ENCODE peak calls at places on chromosome 18, in six cellular contexts. E is cardiac fibroblast, S is fibroblast of mammary gland, B is heart right ventricle, L is kidney, W is tibial artery. I is an unnamed sample.
A peak's percentile ranks its signal among the peaks of the same experiment; 100 is the strongest.

GRCh38 chr18:61635901-61636528 is 256.8 kb downstream of the RNF152 start:
- DNase-seq in S (peak; percentile 59), B (peak; percentile 32), E (peak; percentile 80), W (peak; percentile 81), L (peak; percentile 89), I (peak; percentile 70)

GRCh38 chr18:27312853-27313252 is 127.7 kb upstream of the CHST9 start:
- DNase-seq in B (no peak), E (no peak), S (no peak), W (no peak), L (no peak), I (no peak)

GRCh38 chr18:33844232-33844631 is 266.2 kb downstream of the ASXL3 start:
- DNase-seq in L (no peak), W (no peak), B (no peak), E (no peak), S (no peak), I (no peak)

GRCh38 chr18:58669731-58670379 is 1.4 kb upstream of the MALT1 start:
- DNase-seq in E (peak; percentile 65), L (no peak), S (peak; percentile 76), W (no peak), B (no peak), I (peak; percentile 17)

GRCh38 chr18:27713037-27713726 is 463.7 kb downstream of the CDH2 start:
- DNase-seq in E (peak; percentile 62), L (no peak), S (no peak), B (no peak), W (no peak), I (peak; percentile 28)

GRCh38 chr18:51278045-51278649 is 80.7 kb upstream of the MEX3C start:
- DNase-seq in B (no peak), L (no peak), E (peak; percentile 37), W (no peak), S (peak; percentile 27), I (peak; percentile 58)

GRCh38 chr18:70422061-70422965 is 133.5 kb downstream of the SOCS6 start:
- DNase-seq in W (peak; percentile 88), B (peak; percentile 69), L (peak; percentile 90), E (peak; percentile 97), S (peak; percentile 97), I (peak; percentile 94)

GRCh38 chr18:43279015-43279758 is 1.9 kb upstream of the SYT4 start:
- DNase-seq in S (peak; percentile 8), E (peak; percentile 29), L (no peak), W (no peak), B (no peak), I (peak; percentile 29)

GRCh38 chr18:56515522-56515921 is 122.9 kb downstream of the TXNL1 start:
- DNase-seq in L (no peak), B (no peak), S (peak; percentile 34), W (no peak), E (no peak), I (peak; percentile 11)

GRCh38 chr18:62512532-62512931 is 10.3 kb upstream of the ZCCHC2 start:
- DNase-seq in S (no peak), B (no peak), L (no peak), E (no peak), W (no peak), I (no peak)

GRCh38 chr18:53165770-53166169 is 825.8 kb downstream of the DCC start:
- DNase-seq in W (no peak), B (no peak), E (no peak), S (no peak), L (no peak), I (no peak)

GRCh38 chr18:48801728-48802542 is 148.8 kb downstream of the SMAD7 start:
- DNase-seq in S (no peak), E (no peak), W (peak; percentile 62), B (no peak), L (peak; percentile 55), I (no peak)

GRCh38 chr18:3526421-3527354 is 76.7 kb downstream of the TGIF1 start:
- DNase-seq in L (no peak), S (no peak), W (no peak), B (no peak), E (peak; percentile 28), I (peak; percentile 59)

GRCh38 chr18:48819781-48820482 is 130.8 kb downstream of the SMAD7 start:
- DNase-seq in E (no peak), S (no peak), L (peak; percentile 42), B (no peak), W (peak; percentile 51), I (no peak)

GRCh38 chr18:75247601-75248421 is 37.2 kb downstream of the TSHZ1 start:
- DNase-seq in L (no peak), E (peak; percentile 77), B (no peak), W (no peak), S (peak; percentile 62), I (peak; percentile 67)

GRCh38 chr18:27382477-27383216 is 197.5 kb upstream of the CHST9 start:
- DNase-seq in B (no peak), S (no peak), E (no peak), L (no peak), W (no peak), I (no peak)

GRCh38 chr18:78647018-78647417 is 332.6 kb upstream of the SALL3 start:
- DNase-seq in B (no peak), S (no peak), L (no peak), E (no peak), W (no peak), I (no peak)

GRCh38 chr18:67590571-67591141 is 74.1 kb upstream of the DSEL start:
- DNase-seq in S (peak; percentile 54), B (no peak), L (no peak), E (peak; percentile 46), W (no peak), I (peak; percentile 26)

GRCh38 chr18:39564716-39565115 is 1999.1 kb upstream of the CELF4 start:
- DNase-seq in B (no peak), W (no peak), S (no peak), E (no peak), L (no peak), I (no peak)

GRCh38 chr18:45457933-45458332 is 157.3 kb upstream of the SLC14A2 start:
- DNase-seq in S (no peak), E (no peak), W (no peak), B (no peak), L (no peak), I (no peak)

GRCh38 chr18:41146301-41146700 is 808.7 kb upstream of the PIK3C3 start:
- DNase-seq in S (no peak), E (no peak), L (no peak), W (no peak), B (no peak), I (no peak)

DNA sequence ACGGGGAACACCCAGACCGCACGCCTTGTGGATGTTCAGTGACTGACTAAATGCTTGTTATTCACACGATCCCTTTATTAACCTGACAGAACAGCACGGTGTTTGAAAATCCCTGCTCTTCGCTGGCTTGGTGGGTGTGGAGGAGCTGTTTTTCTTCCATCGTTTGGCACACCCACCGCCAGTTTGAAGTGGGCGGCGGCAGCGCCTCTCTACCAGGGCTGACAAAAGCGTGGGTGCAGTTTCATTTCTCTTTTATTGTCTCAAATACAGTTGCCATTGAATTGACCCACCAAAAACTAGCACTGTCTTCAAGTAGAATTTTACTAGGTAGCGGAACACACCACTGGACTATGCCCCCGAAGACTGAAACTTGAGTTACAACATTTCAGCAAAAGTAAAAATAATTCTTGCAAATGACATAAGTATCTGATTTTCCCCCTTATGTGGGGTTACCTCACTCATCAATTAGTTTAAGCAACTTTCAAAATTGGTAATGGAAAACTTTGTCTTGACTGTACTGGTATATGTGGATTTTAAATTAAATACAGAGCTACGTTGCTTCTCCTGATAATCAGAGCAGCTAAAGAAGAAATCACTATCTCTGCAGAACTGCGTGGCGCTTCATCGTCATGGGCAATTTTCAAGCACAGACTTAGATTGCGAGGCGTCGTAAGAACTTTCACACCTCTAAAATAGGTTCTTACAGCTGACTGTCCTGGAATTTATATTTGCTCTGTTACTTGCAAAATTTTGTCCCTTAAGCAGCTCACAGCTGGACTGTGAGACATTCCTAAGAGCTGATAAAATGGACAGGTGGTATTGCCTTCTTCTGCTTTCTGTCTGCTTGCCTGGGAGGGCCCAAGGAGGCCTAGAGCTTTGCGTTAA is 60.9 kb downstream of the LDLRAD4 start:
- DNase-seq in B (no peak), S (no peak), E (no peak), W (no peak), L (no peak), I (no peak)
- H3K4me3 ChIP-seq in B (no peak overlapping the region), S (no peak overlapping the region), E (no peak overlapping the region), W (no peak overlapping the region), L (no peak overlapping the region), I (no peak overlapping the region)

DNA sequence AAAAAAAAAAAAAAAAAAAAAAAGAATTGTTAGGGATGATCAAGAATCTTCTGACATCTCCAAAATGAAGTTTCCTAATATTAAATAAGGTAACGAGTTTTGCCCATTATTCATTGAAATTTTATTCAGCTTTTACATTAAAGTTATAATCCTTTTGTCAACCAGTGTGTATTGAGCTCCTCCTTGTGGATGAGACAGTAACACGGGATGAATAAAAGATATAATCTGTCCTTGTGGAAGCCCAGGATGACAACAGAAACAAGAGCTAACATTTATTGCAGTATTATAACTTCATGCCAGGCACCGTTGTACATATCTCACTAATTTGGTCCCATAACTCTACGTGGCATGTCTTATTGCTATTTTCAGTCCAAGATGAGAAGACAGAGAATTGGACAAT is 33.4 kb upstream of the SERPINB7 start:
- DNase-seq in L (no peak), B (no peak), S (peak; percentile 64), W (no peak), E (peak; percentile 58), I (peak; percentile 12)
- TF ChIP-seq CTCF in L (peak; percentile 22), B (no peak), S (peak; percentile 73), W (no peak), E (peak; percentile 49), I (peak; percentile 11)

DNA sequence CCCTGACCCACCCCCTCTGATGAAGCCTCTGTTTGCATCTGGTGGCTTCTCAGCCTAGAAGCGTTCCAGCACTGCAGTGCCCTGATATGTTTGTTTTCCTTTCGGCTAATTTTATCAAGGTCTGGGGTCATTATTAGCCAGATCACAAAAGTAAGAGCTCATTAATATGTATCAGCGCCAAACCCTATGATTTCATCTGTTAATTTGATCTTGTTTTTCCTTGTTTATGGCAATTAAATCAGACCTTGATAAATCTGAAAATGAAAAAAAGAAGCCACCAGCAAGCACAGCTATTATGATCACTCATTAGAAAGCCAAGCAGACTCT is 357.6 kb downstream of the HRH4 start:
- DNase-seq in W (no peak), E (no peak), B (no peak), S (no peak), L (no peak), I (no peak)
- H3K4me3 ChIP-seq in W (no peak overlapping the region), E (no peak overlapping the region), B (no peak overlapping the region), S (no peak overlapping the region), L (no peak overlapping the region), I (no peak overlapping the region)

GRCh38 chr18:22703883-22704626 is 229.1 kb upstream of the RBBP8 start:
- DNase-seq in S (peak; percentile 70), B (no peak), L (no peak), E (peak; percentile 69), W (no peak), I (peak; percentile 69)

GRCh38 chr18:22705328-22705727 is 227.8 kb upstream of the RBBP8 start:
- DNase-seq in W (no peak), B (no peak), S (peak; percentile 89), L (no peak), E (peak; percentile 89), I (peak; percentile 82)

GRCh38 chr18:22701326-22701725 is 231.8 kb upstream of the RBBP8 start:
- DNase-seq in S (no peak), E (no peak), L (no peak), W (no peak), B (no peak), I (no peak)

GRCh38 chr18:22701795-22702194 is 231.3 kb upstream of the RBBP8 start:
- DNase-seq in W (no peak), L (no peak), B (no peak), E (no peak), S (no peak), I (peak; percentile 32)

DNA sequence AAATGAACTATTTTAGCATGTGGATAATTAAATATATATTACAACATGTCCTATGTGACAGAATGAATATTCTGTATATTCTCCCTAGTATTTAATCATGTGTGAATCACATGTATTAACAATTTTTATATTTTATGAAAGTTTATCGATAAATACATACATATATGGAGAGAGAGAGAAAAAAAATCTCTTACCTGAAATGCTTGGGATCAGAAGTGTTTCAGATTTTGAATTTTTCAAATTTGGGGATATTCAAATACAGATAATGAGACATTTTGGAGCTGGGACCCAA is 228.6 kb upstream of the RBBP8 start:
- DNase-seq in E (no peak), B (no peak), L (no peak), S (no peak), W (no peak), I (no peak)
- TF ChIP-seq CTCF in E (no peak), B (no peak), L (no peak), S (no peak), W (no peak), I (no peak)